ENCODE peak calls at places on chromosome 15, in four cellular contexts. V, M, C and J are unnamed samples.

GRCh38 chr15:50767332-50767861 is 1.9 kb upstream of the SPPL2A start:
- DNase-seq in V (no peak), M (no peak), C (no peak), J (no peak)

GRCh38 chr15:76147906-76148553 is 88.2 kb downstream of the TMEM266 start:
- DNase-seq in V (peak), M (peak), C (no peak), J (peak)

GRCh38 chr15:34365073-34365825 is 1.7 kb downstream of the LPCAT4 start:
- DNase-seq in V (no peak), M (no peak), C (no peak), J (no peak)

GRCh38 chr15:70289191-70289955 is 191.7 kb upstream of the TLE3 start:
- DNase-seq in V (no peak), M (no peak), C (no peak), J (no peak)

GRCh38 chr15:59501531-59502113 is 63.6 kb downstream of the FAM81A start:
- DNase-seq in V (peak), M (peak), C (peak), J (peak)

GRCh38 chr15:56989411-56989924 is 71.0 kb downstream of the TCF12 start:
- DNase-seq in V (peak), M (no peak), C (peak), J (no peak)

GRCh38 chr15:73139416-73140082 is 87.3 kb downstream of the NEO1 start:
- DNase-seq in V (no peak), M (peak), C (no peak), J (no peak)

GRCh38 chr15:91909574-91909973 is 56.1 kb downstream of the SLCO3A1 start:
- DNase-seq in V (no peak), M (no peak), C (no peak), J (peak)

GRCh38 chr15:101618056-101618455 is 34.1 kb downstream of the TM2D3 start:
- DNase-seq in V (no peak), M (no peak), C (no peak), J (no peak)

GRCh38 chr15:83210619-83211018 is 3.0 kb upstream of the HDGFL3 start:
- DNase-seq in V (peak), M (peak), C (no peak), J (no peak)

GRCh38 chr15:45101749-45102148 is 12.2 kb downstream of the DUOX2 start:
- DNase-seq in V (no peak), M (no peak), C (no peak), J (no peak)

GRCh38 chr15:87167055-87167454 is 1087.4 kb downstream of the AGBL1 start:
- DNase-seq in V (no peak), M (no peak), C (no peak), J (no peak)

GRCh38 chr15:74829500-74829899 is 3.1 kb downstream of the CPLX3 start:
- DNase-seq in V (no peak), M (no peak), C (no peak), J (no peak)

GRCh38 chr15:78977091-78977571 is 32.3 kb upstream of the CTSH start:
- DNase-seq in V (no peak), M (no peak), C (no peak), J (no peak)

GRCh38 chr15:29476503-29477080 is 207.0 kb upstream of the NSMCE3 start:
- DNase-seq in V (no peak), M (no peak), C (no peak), J (no peak)

GRCh38 chr15:98927057-98927456 is 80.5 kb downstream of the PGPEP1L start:
- DNase-seq in V (no peak), M (no peak), C (no peak), J (no peak)

GRCh38 chr15:31265871-31266711 is 60.5 kb upstream of the KLF13 start:
- DNase-seq in V (no peak), M (peak), C (no peak), J (peak)

GRCh38 chr15:100175406-100176114 is 166.2 kb downstream of the ADAMTS17 start:
- DNase-seq in V (no peak), M (no peak), C (no peak), J (no peak)

GRCh38 chr15:69926721-69927120 is 171.0 kb downstream of the TLE3 start:
- DNase-seq in V (no peak), M (no peak), C (no peak), J (no peak)

GRCh38 chr15:29008846-29009245 is 123.1 kb downstream of the APBA2 start:
- DNase-seq in V (no peak), M (no peak), C (no peak), J (no peak)

GRCh38 chr15:70171224-70171886 is 73.6 kb upstream of the TLE3 start:
- DNase-seq in V (peak), M (peak), C (no peak), J (no peak)

GRCh38 chr15:89379818-89380217 is 45.2 kb upstream of the POLG start:
- DNase-seq in V (no peak), M (no peak), C (no peak), J (no peak)

GRCh38 chr15:75927601-75928000 is 23.9 kb downstream of the FBXO22 start:
- DNase-seq in V (no peak), M (no peak), C (no peak), J (no peak)

GRCh38 chr15:70121656-70122297 is 24.1 kb upstream of the TLE3 start:
- DNase-seq in V (no peak), M (no peak), C (no peak), J (no peak)

GRCh38 chr15:79002631-79003030 is 57.8 kb upstream of the CTSH start:
- DNase-seq in V (no peak), M (no peak), C (no peak), J (no peak)

GRCh38 chr15:60079210-60079609 is 75.1 kb downstream of the FOXB1 start:
- DNase-seq in V (no peak), M (no peak), C (no peak), J (no peak)

GRCh38 chr15:78421241-78421994 is 16.6 kb upstream of the IREB2 start:
- DNase-seq in V (no peak), M (no peak), C (no peak), J (no peak)

GRCh38 chr15:59689626-59690236 is 611 bp upstream of the BNIP2 start:
- DNase-seq in V (peak), M (no peak), C (peak), J (peak)

GRCh38 chr15:66706225-66706732 is 4.2 kb downstream of the SMAD6 start:
- DNase-seq in V (peak), M (peak), C (no peak), J (peak)

GRCh38 chr15:66043264-66043663 is 174.0 kb downstream of the RAB11A start:
- DNase-seq in V (no peak), M (no peak), C (peak), J (no peak)

GRCh38 chr15:45268135-45268534 is 16.1 kb downstream of the SLC28A2 start:
- DNase-seq in V (peak), M (no peak), C (peak), J (peak)

GRCh38 chr15:94242257-94242656 is 10.9 kb downstream of the MCTP2 start:
- DNase-seq in V (no peak), M (no peak), C (no peak), J (no peak)

GRCh38 chr15:28154283-28154682 is 55.2 kb upstream of the OCA2 start:
- DNase-seq in V (no peak), M (no peak), C (no peak), J (no peak)

GRCh38 chr15:101269479-101270223 is 7.6 kb downstream of the SELENOS start:
- DNase-seq in V (peak), M (no peak), C (no peak), J (no peak)

GRCh38 chr15:73582961-73583360 is 50.2 kb downstream of the NPTN start:
- DNase-seq in V (no peak), M (no peak), C (no peak), J (no peak)

GRCh38 chr15:39299506-39300267 is 281.2 kb upstream of the THBS1 start:
- DNase-seq in V (no peak), M (no peak), C (no peak), J (no peak)

GRCh38 chr15:39301589-39301999 is 279.3 kb upstream of the THBS1 start:
- DNase-seq in V (no peak), M (no peak), C (no peak), J (no peak)

GRCh38 chr15:39298563-39298962 is 282.3 kb upstream of the THBS1 start:
- DNase-seq in V (no peak), M (no peak), C (no peak), J (no peak)

GRCh38 chr15:39302936-39303335 is 277.9 kb upstream of the THBS1 start:
- DNase-seq in V (no peak), M (no peak), C (no peak), J (no peak)

GRCh38 chr15:39300451-39301153 is 280.3 kb upstream of the THBS1 start:
- DNase-seq in V (no peak), M (no peak), C (no peak), J (no peak)
- TF ChIP-seq FOXJ3 in V (no peak), M (no peak), C (no peak), J (no peak)

DNA sequence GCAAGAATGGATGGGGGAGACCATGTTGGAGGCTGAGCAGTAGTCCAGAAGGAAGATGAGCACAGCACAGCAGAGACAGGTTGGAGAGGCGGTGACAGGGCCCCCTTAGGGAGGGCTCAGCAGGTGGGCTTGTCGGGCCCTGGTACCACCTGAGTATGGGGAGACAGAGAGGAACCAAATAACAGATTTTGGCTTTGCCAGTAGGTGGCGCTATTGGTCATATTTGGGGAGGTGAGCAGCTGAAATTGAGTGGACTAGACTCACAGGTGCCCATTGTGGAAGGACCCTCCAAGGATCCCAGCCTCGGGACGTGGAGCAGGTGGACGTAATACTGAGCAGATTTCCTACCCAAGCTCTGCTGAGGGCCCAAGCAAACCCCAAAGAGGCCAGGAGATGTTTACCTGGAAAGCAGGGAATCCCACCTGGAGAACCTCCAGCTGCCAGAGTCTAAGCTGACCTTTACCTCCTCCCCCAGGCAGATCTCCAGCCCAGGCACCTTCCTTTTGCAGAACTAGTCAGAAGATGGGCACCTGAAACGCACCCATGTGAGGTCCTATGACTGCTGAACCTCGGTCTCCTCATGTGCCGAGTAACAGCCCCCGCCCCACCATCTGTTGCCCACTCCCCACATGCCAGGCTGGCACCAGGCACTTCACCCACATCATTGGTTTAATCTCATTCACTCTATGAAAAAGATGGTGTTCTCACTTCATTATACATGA is 24.6 kb upstream of the CORO2B start:
- DNase-seq in V (peak), M (peak), C (peak), J (peak)
- TF ChIP-seq FOXJ3 in V (no peak), M (no peak), C (no peak), J (no peak)

GRCh38 chr15:52652286-52652685 is 26.9 kb downstream of the ATOSA start:
- DNase-seq in V (no peak), M (no peak), C (no peak), J (no peak)

GRCh38 chr15:52651114-52651513 is 28.1 kb downstream of the ATOSA start:
- DNase-seq in V (no peak), M (no peak), C (no peak), J (no peak)

GRCh38 chr15:52653451-52653964 is 25.7 kb downstream of the ATOSA start:
- DNase-seq in V (peak), M (no peak), C (no peak), J (no peak)

GRCh38 chr15:52651868-52652267 is 27.3 kb downstream of the ATOSA start:
- DNase-seq in V (peak), M (peak), C (peak), J (peak)

GRCh38 chr15:52652984-52653383 is 26.2 kb downstream of the ATOSA start:
- DNase-seq in V (peak), M (no peak), C (no peak), J (no peak)
- TF ChIP-seq FOXJ3 in V (no peak), M (no peak), C (no peak), J (no peak)

DNA sequence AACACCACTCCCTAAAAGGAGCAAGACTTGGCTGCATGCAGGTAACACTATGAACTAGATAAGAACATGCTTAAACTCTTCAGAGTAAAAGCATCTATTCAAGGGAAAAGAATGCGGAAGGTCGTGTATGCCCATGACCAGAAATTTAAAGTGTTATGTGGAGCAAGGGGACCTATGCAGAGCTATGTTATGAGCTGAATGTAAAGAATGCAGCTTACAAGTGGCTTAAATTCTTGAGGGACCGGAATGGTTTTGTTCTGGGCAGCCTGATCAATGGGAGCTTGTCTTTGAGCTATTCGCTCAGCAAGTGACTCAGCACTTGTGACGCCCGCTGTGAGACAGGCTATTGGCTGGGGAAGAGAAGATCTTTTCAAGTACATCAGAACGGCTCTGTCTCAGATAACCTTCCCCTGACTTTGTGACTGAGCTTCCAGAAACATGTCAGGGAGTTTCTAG is 367.5 kb upstream of the THBS1 start:
- DNase-seq in V (peak), M (no peak), C (peak), J (peak)
- TF ChIP-seq FOXJ3 in V (no peak), M (no peak), C (no peak), J (no peak)

DNA sequence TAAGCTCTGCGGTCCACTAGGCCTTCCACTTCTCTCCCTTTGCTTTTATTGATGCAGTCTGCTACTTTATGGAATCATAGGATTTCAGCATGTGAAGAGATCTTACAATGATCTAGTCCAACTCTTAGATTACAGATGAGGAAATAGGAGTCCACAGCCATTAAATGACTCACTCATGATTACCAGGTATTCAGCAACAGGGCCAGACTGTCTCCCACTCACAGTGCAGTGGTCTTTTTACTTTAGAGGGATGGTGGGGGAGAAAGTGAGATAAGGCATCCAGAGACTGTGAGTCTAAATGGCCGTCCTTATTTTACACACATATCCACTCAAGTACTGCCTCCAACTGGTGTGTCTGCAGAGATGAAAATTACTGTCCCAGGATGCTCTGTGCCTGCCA is 88.5 kb upstream of the SKOR1 start:
- DNase-seq in V (peak), M (no peak), C (no peak), J (no peak)
- TF ChIP-seq FOXJ3 in V (no peak), M (no peak), C (no peak), J (no peak)

DNA sequence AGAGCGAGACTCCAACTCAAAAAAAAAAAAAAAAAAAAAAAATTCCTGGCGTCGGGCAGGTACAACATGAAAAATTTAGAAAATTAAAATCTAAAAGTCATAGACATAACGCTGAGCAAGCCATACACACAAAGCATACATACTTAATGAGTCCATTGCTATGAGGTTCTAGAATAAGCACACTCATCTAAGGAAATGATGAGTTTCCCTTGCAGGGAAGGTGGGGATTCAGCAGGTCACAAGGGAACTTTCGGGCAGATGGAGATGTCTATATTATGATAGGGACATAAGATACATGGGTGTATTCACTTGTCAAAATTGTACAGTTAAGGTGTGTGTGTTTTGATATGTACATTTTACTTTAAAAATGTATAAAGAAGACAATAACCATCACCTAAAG is 120.2 kb upstream of the LIPC start:
- DNase-seq in V (no peak), M (no peak), C (no peak), J (no peak)
- TF ChIP-seq FOXJ3 in V (no peak), M (no peak), C (no peak), J (no peak)

DNA sequence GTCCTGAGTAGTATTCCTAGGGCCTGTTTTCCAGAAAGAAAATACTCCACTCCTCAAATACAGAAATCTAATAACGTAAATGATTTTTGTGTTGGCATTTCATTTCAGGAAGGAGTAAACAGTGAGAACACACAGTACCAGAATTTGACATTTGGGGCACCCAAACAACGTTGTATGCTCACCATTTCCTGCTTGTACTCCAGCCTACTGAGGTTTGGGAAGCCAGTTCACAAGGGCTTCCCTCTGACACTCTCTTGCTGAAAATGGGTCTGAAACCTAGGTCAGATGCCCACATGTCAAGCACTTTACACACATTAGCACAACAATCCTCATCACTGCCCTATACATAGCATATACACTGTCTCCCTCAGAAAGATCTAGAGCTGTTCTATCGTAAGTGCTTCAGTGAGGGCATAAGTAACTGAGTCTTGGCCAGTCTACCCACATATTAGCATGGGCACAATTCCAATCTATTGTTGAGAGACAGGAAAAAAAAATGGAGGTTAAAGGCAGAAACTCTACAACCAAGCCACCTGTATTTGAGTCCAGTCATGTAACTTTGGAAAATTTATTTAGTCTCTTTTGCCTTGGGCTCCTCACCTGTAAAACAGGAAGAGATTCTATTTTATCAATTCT is 43.5 kb upstream of the RSL24D1 start:
- DNase-seq in V (no peak), M (no peak), C (no peak), J (no peak)
- TF ChIP-seq FOXJ3 in V (no peak), M (no peak), C (no peak), J (no peak)

DNA sequence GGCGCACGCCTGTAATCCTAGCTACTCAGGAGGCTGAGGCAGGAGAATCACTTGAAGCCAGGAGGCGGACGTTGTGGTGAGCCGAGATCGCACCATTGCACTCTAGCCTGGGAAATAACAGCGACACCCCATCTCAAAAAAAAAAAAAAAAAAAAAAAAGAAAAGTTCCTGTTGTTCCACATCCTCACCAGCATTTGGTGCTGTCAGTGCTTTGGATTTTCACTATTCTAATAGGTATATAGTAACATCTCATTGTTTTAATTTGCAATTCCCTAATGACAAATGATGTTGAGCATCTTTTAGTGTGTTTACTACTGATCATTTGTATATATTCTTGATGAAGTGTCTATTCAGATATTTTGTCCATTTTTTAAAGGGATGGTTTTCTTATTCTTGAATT is 24.6 kb downstream of the UBR1 start:
- DNase-seq in V (no peak), M (no peak), C (no peak), J (no peak)
- TF ChIP-seq FOXJ3 in V (no peak), M (no peak), C (no peak), J (no peak)

DNA sequence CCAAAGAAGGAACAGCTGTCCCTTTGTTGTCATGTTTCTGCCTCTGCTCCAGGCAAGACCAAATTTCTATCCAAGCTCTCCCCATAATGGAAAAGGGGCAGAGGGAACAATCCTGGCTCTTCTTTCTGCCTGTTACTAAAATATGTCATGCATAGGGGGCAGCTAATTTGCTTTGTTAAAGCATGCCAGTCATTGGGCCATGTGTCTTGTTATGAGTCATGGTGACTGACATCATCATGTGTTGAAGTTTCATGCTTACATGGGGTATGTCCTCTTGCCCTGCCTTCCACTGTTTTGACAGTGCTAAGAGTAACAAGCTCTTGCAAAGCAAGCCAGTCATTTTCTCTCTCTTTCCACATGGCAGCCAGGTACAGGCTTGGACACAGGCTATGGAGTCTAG is 268.9 kb downstream of the GABRB3 start:
- DNase-seq in V (no peak), M (no peak), C (no peak), J (no peak)
- TF ChIP-seq FOXJ3 in V (no peak), M (no peak), C (no peak), J (no peak)